ENCODE peak calls at places on chromosome 20, in ten cellular contexts. R is A549; G is neural progenitor cell; E is mucosa of descending colon; K is upper lobe of left lung; O is PC-3; F is IMR-90; M is tibial nerve; N is left ventricle myocardium inferior; D is CD4-positive, alpha-beta T cell. L is an unnamed sample.

GRCh38 chr20:35619196-35620095 is 3.8 kb downstream of the SPAG4 start:
- DNase-seq in D (peak; percentile 68), E (peak; percentile 88), R (peak; percentile 96), F (peak; percentile 78), M (peak; percentile 52), G (peak; percentile 96), N (peak; percentile 81), K (peak; percentile 91), O (peak; percentile 96), L (peak; percentile 68)

GRCh38 chr20:1282966-1283365 is 16.9 kb downstream of the SNPH start:
- DNase-seq in E (no peak), O (no peak), D (no peak), R (no peak), M (no peak), K (no peak), F (no peak), N (no peak), G (no peak), L (no peak)

GRCh38 chr20:34539756-34540155 is 18.8 kb upstream of the MAP1LC3A start:
- DNase-seq in F (no peak), E (peak; percentile 8), K (no peak), R (no peak), G (no peak), M (no peak), N (no peak), O (no peak), D (no peak), L (no peak)

GRCh38 chr20:22836211-22836610 is 198.9 kb upstream of the SSTR4 start:
- DNase-seq in O (peak; percentile 55), D (no peak), N (no peak), F (no peak), M (no peak), E (no peak), R (no peak), G (no peak), K (no peak), L (no peak)

GRCh38 chr20:20772492-20773047 is 60.1 kb upstream of the RALGAPA2 start:
- DNase-seq in F (no peak), D (no peak), O (no peak), N (no peak), K (no peak), E (no peak), M (no peak), R (no peak), G (no peak), L (no peak)

GRCh38 chr20:50267041-50267865 is 76.6 kb downstream of the CEBPB start:
- DNase-seq in F (peak; percentile 36), D (no peak), O (peak; percentile 76), K (peak; percentile 90), R (peak; percentile 78), E (peak; percentile 91), G (peak; percentile 47), M (peak; percentile 56), N (peak; percentile 62), L (no peak)

GRCh38 chr20:2705931-2706645 is 13.5 kb downstream of the EBF4 start:
- DNase-seq in G (no peak), O (no peak), M (no peak), K (peak; percentile 10), D (no peak), R (no peak), N (no peak), E (no peak), F (no peak), L (no peak)

GRCh38 chr20:35541118-35541782 is 628 bp upstream of the ERGIC3 start:
- DNase-seq in N (no peak), K (no peak), M (no peak), E (no peak), R (no peak), D (no peak), G (peak; percentile 50), O (peak; percentile 22), F (no peak), L (no peak)

GRCh38 chr20:40080059-40080652 is 608.9 kb downstream of the MAFB start:
- DNase-seq in F (no peak), G (no peak), R (no peak), N (no peak), K (no peak), M (no peak), O (no peak), E (no peak), D (no peak), L (no peak)

GRCh38 chr20:36866681-36867485 is 9.1 kb upstream of the TLDC2 start:
- DNase-seq in K (no peak), R (no peak), M (no peak), G (no peak), E (no peak), N (no peak), F (peak; percentile 64), D (no peak), O (no peak), L (no peak)

GRCh38 chr20:63967330-63968135 is 2.2 kb downstream of the ZNF512B start:
- DNase-seq in F (no peak), O (no peak), D (no peak), N (peak; percentile 16), G (no peak), M (no peak), E (peak; percentile 23), K (peak; percentile 71), R (no peak), L (no peak)
- H3K9me3 ChIP-seq in F (no peaks in the 10 kb centered on the region), O (no peaks in the 10 kb centered on the region), D (no peaks in the 10 kb centered on the region), N (no peaks in the 10 kb centered on the region), G (no peaks in the 10 kb centered on the region), M (no peaks in the 10 kb centered on the region), E (no peaks in the 10 kb centered on the region), K (peaks cover 13% of the 10 kb centered on the region), R (no peaks in the 10 kb centered on the region), L (no peaks in the 10 kb centered on the region)

GRCh38 chr20:56208121-56208520 is 40.4 kb upstream of the MC3R start:
- DNase-seq in K (no peak), G (no peak), R (no peak), F (no peak), O (no peak), D (no peak), E (no peak), N (no peak), M (no peak), L (no peak)

GRCh38 chr20:56215115-56215514 is 33.4 kb upstream of the MC3R start:
- DNase-seq in G (no peak), N (no peak), R (no peak), E (no peak), M (no peak), F (no peak), D (no peak), O (no peak), K (no peak), L (no peak)

GRCh38 chr20:56212071-56212470 is 36.5 kb upstream of the MC3R start:
- DNase-seq in O (no peak), N (no peak), K (no peak), E (no peak), R (no peak), M (no peak), F (no peak), G (no peak), D (no peak), L (no peak)

GRCh38 chr20:56207656-56208055 is 40.9 kb upstream of the MC3R start:
- DNase-seq in F (no peak), K (no peak), E (no peak), G (no peak), O (no peak), D (no peak), R (no peak), M (no peak), N (no peak), L (no peak)

DNA sequence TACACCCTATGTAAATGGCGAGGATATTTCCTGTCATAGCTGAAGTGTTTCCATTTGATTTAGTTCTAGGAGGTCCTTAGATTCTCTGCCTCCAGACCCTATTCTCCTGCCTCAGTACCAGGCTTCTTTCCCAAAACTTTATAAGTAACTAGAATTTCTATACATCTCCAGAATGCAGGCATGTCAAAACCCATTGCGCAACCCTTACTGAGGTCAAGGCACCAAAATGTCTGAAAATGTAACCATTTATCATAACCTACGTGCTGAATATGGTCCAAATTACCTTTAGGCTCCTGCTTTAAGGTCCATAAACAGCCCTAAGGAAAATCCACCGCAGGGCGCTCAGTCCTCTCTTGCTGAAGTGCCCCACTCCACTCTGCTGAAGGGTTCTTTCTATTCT is 37.5 kb upstream of the MC3R start:
- DNase-seq in K (no peak), F (no peak), D (no peak), N (no peak), E (no peak), R (no peak), O (no peak), G (no peak), M (no peak), L (no peak)
- H3K9me3 ChIP-seq in K (no peaks in the 10 kb centered on the region), F (peaks cover 5% of the 10 kb centered on the region), D (no peaks in the 10 kb centered on the region), N (no peaks in the 10 kb centered on the region), E (no peaks in the 10 kb centered on the region), R (no peaks in the 10 kb centered on the region), O (no peaks in the 10 kb centered on the region), G (no peaks in the 10 kb centered on the region), M (no peaks in the 10 kb centered on the region), L (no peaks in the 10 kb centered on the region)

GRCh38 chr20:41198443-41198842 is 61.1 kb downstream of the PLCG1 start:
- DNase-seq in E (no peak), F (no peak), D (no peak), O (no peak), G (no peak), M (no peak), R (no peak), K (no peak), N (no peak), L (no peak)

GRCh38 chr20:41187668-41188067 is 50.3 kb downstream of the PLCG1 start:
- DNase-seq in O (no peak), M (no peak), R (no peak), D (no peak), F (no peak), K (no peak), N (no peak), E (no peak), G (no peak), L (no peak)

GRCh38 chr20:41191562-41192500 is 54.5 kb downstream of the PLCG1 start:
- DNase-seq in O (no peak), K (no peak), R (no peak), G (no peak), E (no peak), D (no peak), F (no peak), M (peak; percentile 3), N (no peak), L (no peak)

GRCh38 chr20:41196653-41197225 is 59.4 kb downstream of the PLCG1 start:
- DNase-seq in K (no peak), O (no peak), M (no peak), E (no peak), R (no peak), F (no peak), D (no peak), N (no peak), G (no peak), L (no peak)

DNA sequence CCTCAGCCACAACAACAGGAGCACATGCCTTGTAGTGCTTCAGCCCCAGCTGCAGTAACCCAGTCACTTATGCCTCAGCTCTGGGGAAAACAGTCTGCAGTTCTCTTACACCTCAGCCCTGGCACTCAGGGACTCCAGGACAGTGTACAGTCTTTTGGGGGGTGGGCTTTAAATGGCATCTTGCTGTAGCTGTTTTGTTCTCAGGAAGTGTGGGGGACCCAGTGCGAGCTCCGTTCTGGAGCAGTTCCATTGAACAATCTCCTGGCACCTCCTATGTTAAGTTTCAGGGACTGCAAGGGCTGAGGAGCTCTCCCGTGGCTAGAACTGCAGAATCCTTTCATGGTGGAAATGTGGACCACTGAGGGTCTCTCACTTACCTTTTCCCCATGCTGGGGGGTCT is 55.2 kb downstream of the PLCG1 start:
- DNase-seq in O (no peak), G (no peak), F (no peak), E (no peak), M (no peak), K (no peak), R (no peak), D (no peak), N (no peak), L (no peak)
- H3K9me3 ChIP-seq in O (peaks cover 11% of the 10 kb centered on the region), G (no peaks in the 10 kb centered on the region), F (peaks cover 10% of the 10 kb centered on the region), E (peaks cover 14% of the 10 kb centered on the region), M (no peaks in the 10 kb centered on the region), K (no peaks in the 10 kb centered on the region), R (peaks cover 9% of the 10 kb centered on the region), D (peaks cover 8% of the 10 kb centered on the region), N (peaks cover 44% of the 10 kb centered on the region), L (peaks cover 10% of the 10 kb centered on the region)

GRCh38 chr20:29740951-29741593 is 1516.4 kb upstream of the DEFB115 start:
- DNase-seq in D (no peak), E (no peak), N (no peak), F (no peak), K (peak; percentile 71), M (no peak), G (no peak), R (no peak), O (no peak), L (no peak)
- H3K9me3 ChIP-seq in D (peaks cover 8% of the 10 kb centered on the region), E (peaks cover 71% of the 10 kb centered on the region), N (peaks cover 63% of the 10 kb centered on the region), F (peaks cover 25% of the 10 kb centered on the region), K (peaks cover 60% of the 10 kb centered on the region), M (no peaks in the 10 kb centered on the region), G (peaks cover 3% of the 10 kb centered on the region), R (no peaks in the 10 kb centered on the region), O (peaks cover 8% of the 10 kb centered on the region), L (no peaks in the 10 kb centered on the region)

L was measured in T-helper 17 cell.